ENCODE peak calls at places on chromosomes 7 and 10, in five cellular contexts. X is GM23338, R is GM23248, B is MM.1S, D is HCT116. T is an unnamed sample. For H3K79me2, the result is how much of the 10 kb centered on the place peaks cover.

GRCh38 chr10:106089855-106090254 is 1074.7 kb downstream of the SORCS1 start:
- DNase-seq in X (no peak), R (no peak), B (peak), D (no peak), T (no peak)

GRCh38 chr10:91378061-91378460 is 32.1 kb upstream of the HECTD2 start:
- DNase-seq in X (no peak), R (peak), B (no peak), D (no peak), T (no peak)

GRCh38 chr7:1858435-1859265 is 188.6 kb downstream of the ELFN1 start:
- DNase-seq in X (no peak), R (no peak), B (no peak), D (no peak), T (no peak)

GRCh38 chr7:98105942-98106544 is 619 bp upstream of the LMTK2 start:
- DNase-seq in X (no peak), R (no peak), B (no peak), D (no peak), T (no peak)

GRCh38 chr10:71243756-71244637 is 31.6 kb downstream of the UNC5B start:
- DNase-seq in X (no peak), R (peak), B (no peak), D (no peak), T (no peak)

GRCh38 chr10:84333864-84334451 is 5.6 kb downstream of the CCSER2 start:
- DNase-seq in X (peak), R (peak), B (peak), D (no peak), T (peak)

GRCh38 chr7:156196649-156197048 is 384.4 kb upstream of the SHH start:
- DNase-seq in X (no peak), R (no peak), B (no peak), D (no peak), T (no peak)

GRCh38 chr7:44257618-44258422 is 57.0 kb downstream of the YKT6 start:
- DNase-seq in X (no peak), R (peak), B (peak), D (no peak), T (peak)

GRCh38 chr7:12403287-12404181 is at the start of gene VWDE:
- DNase-seq in X (peak), R (peak), B (peak), D (peak), T (no peak)

GRCh38 chr10:122333037-122333436 is 41.5 kb upstream of the PLEKHA1 start:
- DNase-seq in X (no peak), R (peak), B (no peak), D (no peak), T (no peak)

GRCh38 chr7:78232806-78233205 is 434.2 kb downstream of the PHTF2 start:
- DNase-seq in X (no peak), R (peak), B (no peak), D (no peak), T (no peak)

GRCh38 chr10:112950714-112951348 is 784 bp downstream of the TCF7L2 start:
- DNase-seq in X (peak), R (peak), B (peak), D (no peak), T (peak)

GRCh38 chr10:31031666-31032514 is at the start of gene ZNF438:
- DNase-seq in X (peak), R (peak), B (peak), D (peak), T (peak)

GRCh38 chr7:38465946-38466345 is 165.2 kb downstream of the AMPH start:
- DNase-seq in X (no peak), R (peak), B (no peak), D (no peak), T (no peak)

GRCh38 chr10:29501692-29502091 is 133.1 kb downstream of the SVIL start:
- DNase-seq in X (no peak), R (peak), B (no peak), D (peak), T (no peak)

GRCh38 chr7:80916770-80917681 is 1.8 kb downstream of the SEMA3C start:
- DNase-seq in X (peak), R (peak), B (no peak), D (no peak), T (no peak)

GRCh38 chr7:156174428-156174827 is 362.2 kb upstream of the SHH start:
- DNase-seq in X (no peak), R (no peak), B (no peak), D (no peak), T (no peak)

DNA sequence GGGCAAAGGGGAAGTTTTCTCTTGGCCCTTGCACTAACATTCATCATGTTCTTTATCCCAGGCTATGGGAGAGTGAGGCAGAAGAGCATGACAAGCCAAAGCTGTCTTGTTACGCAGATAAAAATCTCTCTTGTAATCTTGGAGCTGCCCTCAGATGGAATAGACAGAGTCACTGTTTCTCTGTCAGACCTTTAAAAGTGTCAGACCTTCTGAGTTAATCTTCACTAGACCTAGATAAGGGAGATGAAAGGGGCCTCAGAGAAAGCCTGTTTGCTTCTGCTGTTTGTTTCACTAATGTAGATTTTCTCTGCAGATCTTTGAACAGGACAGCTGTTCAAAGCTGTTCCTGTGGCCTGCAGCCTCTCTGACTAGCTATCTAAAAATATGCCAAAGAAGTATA is 112.9 kb downstream of the KIF20B start:
- DNase-seq in X (no peak), R (no peak), B (no peak), D (no peak), T (no peak)
- H3K4me2 ChIP-seq in X (no peak), R (no peak), B (peak), D (no peak), T (no peak)

DNA sequence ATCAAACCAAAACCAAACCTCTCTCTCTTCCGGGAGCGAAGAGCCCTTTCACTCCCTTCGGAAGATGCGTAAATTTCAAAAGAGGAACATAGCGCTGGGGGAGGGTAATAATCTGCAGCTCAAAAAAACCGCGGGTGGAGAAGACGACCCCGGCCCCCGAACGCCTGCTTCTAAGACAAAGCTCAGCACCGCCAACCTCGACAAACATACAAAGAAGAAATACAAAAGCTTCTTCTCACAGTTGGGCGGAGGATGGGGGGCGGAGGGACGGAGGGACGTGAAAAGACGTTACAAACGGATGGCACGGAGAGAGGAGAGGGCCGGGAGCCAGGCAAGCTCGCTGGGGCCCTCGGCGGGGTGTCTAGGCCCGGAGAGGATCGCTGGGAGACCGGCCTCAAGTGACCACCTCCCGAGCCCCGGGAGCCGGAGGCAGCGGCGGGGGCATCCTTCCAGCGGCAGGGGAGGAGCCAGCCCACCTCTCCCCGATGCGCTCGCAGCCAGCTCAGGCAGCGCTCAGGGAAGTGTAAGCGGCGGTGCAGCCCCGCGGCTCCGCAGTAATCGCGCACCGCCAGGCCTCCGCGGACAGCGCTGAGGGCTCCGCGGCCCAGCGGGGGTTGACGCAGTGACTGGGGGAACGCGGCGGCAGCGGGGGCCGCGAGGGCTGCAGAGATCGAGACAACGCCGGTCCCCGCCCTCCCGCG is 794 bp downstream of the MKRN1 start:
- DNase-seq in X (peak), R (peak), B (peak), D (no peak), T (peak)
- H3K79me2 ChIP-seq in X (half or more), R (half or more), B (under half), D (half or more), T (half or more)

GRCh38 chr7:151237244-151238189 is 5.2 kb downstream of the CHPF2 start:
- DNase-seq in X (no peak), R (no peak), B (no peak), D (no peak), T (no peak)
- TF ChIP-seq EZH2phosphoT487 in X (no peak), R (no peak), B (no peak), D (no peak), T (no peak)

DNA sequence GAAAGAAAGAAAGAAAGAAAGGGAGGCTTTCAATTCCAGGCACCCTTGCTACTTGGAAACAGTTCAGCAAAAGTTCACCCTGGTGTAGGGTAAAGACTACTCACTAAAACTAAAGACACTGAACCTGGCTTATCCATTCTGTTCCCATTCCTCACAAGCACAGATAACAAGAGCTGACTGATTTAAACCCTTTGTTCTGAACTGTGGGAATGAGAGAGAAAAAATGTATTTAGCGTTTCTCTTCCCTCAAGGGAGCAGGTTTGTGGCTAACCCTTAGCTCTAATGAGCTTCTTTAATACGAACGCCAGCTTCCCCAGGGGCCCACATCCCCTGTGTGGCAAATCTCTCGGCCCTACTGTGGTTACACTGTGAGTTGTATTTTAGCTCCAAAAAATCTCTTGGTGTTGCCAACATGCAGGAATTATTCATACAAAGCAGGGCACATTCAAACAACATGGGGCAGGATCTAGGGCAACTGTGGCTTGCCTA is 23.3 kb downstream of the PRTFDC1 start:
- DNase-seq in X (no peak), R (peak), B (no peak), D (no peak), T (no peak)
- H3K4me2 ChIP-seq in X (no peak), R (no peak), B (no peak), D (no peak), T (no peak)